ENCODE peak calls at places on chromosomes 4 and X, in six cellular contexts. X is NCI-H524 treated with DMSO at 0.1 percent for 48 hours; D is NB4; B is left cardiac atrium; T is CD4-positive, alpha-beta memory T cell; M is posterior vena cava. L is an unnamed sample.

GRCh38 chrX:65702956-65703355 is 35.5 kb downstream of the MSN start:
- DNase-seq in X (no peak), D (no peak), B (no peak), T (no peak), M (no peak), L (no peak)

GRCh38 chr4:74583757-74584156 is 138.8 kb downstream of the AREG start:
- DNase-seq in X (no peak), D (no peak), B (no peak), T (no peak), M (no peak), L (peak)

GRCh38 chrX:40109288-40110008 is 11.7 kb upstream of the BCOR start:
- DNase-seq in X (no peak), D (peak), B (peak), T (no peak), M (peak), L (no peak)

GRCh38 chrX:51894697-51895336 is 1.4 kb downstream of the MAGED1 start:
- DNase-seq in X (no peak), D (no peak), B (peak), T (no peak), M (peak), L (no peak)

GRCh38 chrX:96721398-96721797 is 36.8 kb downstream of the DIAPH2 start:
- DNase-seq in X (no peak), D (no peak), B (no peak), T (no peak), M (no peak), L (no peak)

GRCh38 chr4:59247032-59247431 is 1953.1 kb upstream of the ADGRL3 start:
- DNase-seq in X (no peak), D (peak), B (no peak), T (no peak), M (no peak), L (no peak)

GRCh38 chr4:23572382-23572781 is 317.5 kb downstream of the PPARGC1A start:
- DNase-seq in X (no peak), D (no peak), B (no peak), T (no peak), M (no peak), L (no peak)

GRCh38 chr4:119211856-119212250 is 660 bp upstream of the USP53 start:
- DNase-seq in X (no peak), D (no peak), B (no peak), T (no peak), M (no peak), L (no peak)

GRCh38 chr4:52837716-52838558 is 24.2 kb upstream of the RASL11B start:
- DNase-seq in X (no peak), D (peak), B (no peak), T (no peak), M (no peak), L (peak)

GRCh38 chr4:95957054-95957453 is 117.2 kb downstream of the PDHA2 start:
- DNase-seq in X (no peak), D (no peak), B (no peak), T (no peak), M (no peak), L (no peak)

GRCh38 chrX:67693928-67694327 is 150.1 kb downstream of the AR start:
- DNase-seq in X (no peak), D (no peak), B (no peak), T (no peak), M (no peak), L (no peak)

GRCh38 chr4:111943796-111944203 is 201.5 kb upstream of the FAM241A start:
- DNase-seq in X (peak), D (peak), B (peak), T (no peak), M (no peak), L (peak)

GRCh38 chrX:140815868-140816267 is 106.3 kb downstream of the LINC00632 start:
- DNase-seq in X (no peak), D (peak), B (peak), T (no peak), M (no peak), L (no peak)

GRCh38 chr4:52791936-52792335 is 40.7 kb upstream of the ERVMER34-1 start:
- DNase-seq in X (no peak), D (no peak), B (no peak), T (no peak), M (no peak), L (no peak)

GRCh38 chrX:111759676-111760075 is 78.7 kb downstream of the ALG13 start:
- DNase-seq in X (no peak), D (no peak), B (no peak), T (no peak), M (no peak), L (no peak)

L was measured in MV-4-11.